ENCODE peak calls at places on chromosome 12, in eight cellular contexts. E, N, M, O, H, I, Z and S are unnamed samples. For H3K9me3, H3K4me1 and H3K27me3, the result is how much of the 10 kb centered on the place peaks cover.

GRCh38 chr12:84694111-84694510 is 218.5 kb downstream of the SLC6A15 start:
- DNase-seq in E (no peak), H (no peak), M (no peak), I (no peak), N (no peak), Z (no peak), O (no peak), S (no peak)

GRCh38 chr12:40158592-40159111 is 52.8 kb upstream of the SLC2A13 start:
- DNase-seq in I (no peak), O (no peak), H (no peak), M (no peak), E (no peak), N (peak), Z (no peak), S (no peak)

GRCh38 chr12:96093543-96094196 is 58.3 kb upstream of the LTA4H start:
- DNase-seq in I (no peak), N (no peak), H (no peak), E (no peak), Z (no peak), O (no peak), M (no peak), S (no peak)

GRCh38 chr12:51517800-51518199 is 73.2 kb upstream of the SCN8A start:
- DNase-seq in E (no peak), Z (no peak), N (no peak), M (no peak), I (no peak), H (no peak), O (no peak), S (no peak)

GRCh38 chr12:108299516-108299915 is 39.6 kb downstream of the CMKLR1 start:
- DNase-seq in O (no peak), Z (no peak), N (no peak), E (no peak), I (no peak), H (no peak), M (no peak), S (no peak)

GRCh38 chr12:28189774-28190320 is 409 bp upstream of the CCDC91 start:
- DNase-seq in M (no peak), I (peak), N (no peak), Z (no peak), O (no peak), E (peak), H (no peak), S (no peak)

GRCh38 chr12:83826112-83826511 is 1086.5 kb downstream of the SLC6A15 start:
- DNase-seq in O (no peak), E (peak), H (no peak), I (no peak), M (no peak), Z (peak), N (no peak), S (no peak)

GRCh38 chr12:131832393-131833231 is 4.4 kb downstream of the MMP17 start:
- DNase-seq in N (no peak), I (no peak), H (peak), Z (peak), E (no peak), M (peak), O (no peak), S (no peak)

GRCh38 chr12:133080619-133081407 is at the start of gene ZNF140:
- DNase-seq in Z (peak), M (peak), N (peak), O (peak), I (peak), E (peak), H (peak), S (peak)
- H3K9me3 ChIP-seq in Z (under half), M (half or more), N (half or more), O (half or more), I (under half), E (half or more), H (under half), S (under half)

GRCh38 chr12:46661161-46661845 is 164.5 kb downstream of the SLC38A4 start:
- DNase-seq in M (no peak), I (peak), O (no peak), H (no peak), N (no peak), E (peak), Z (peak), S (peak)
- H3K4me1 ChIP-seq in M (under half), I (under half), O (under half), H (under half), N (under half), E (under half), Z (half or more), S (under half)

GRCh38 chr12:3142386-3142785 is 65.2 kb downstream of the TSPAN9 start:
- DNase-seq in E (no peak), H (no peak), M (no peak), Z (no peak), O (no peak), N (no peak), I (no peak), S (no peak)
- H3K27me3 ChIP-seq in E (under half), H (under half), M (under half), Z (under half), O (under half), N (under half), I (under half), S (under half)

GRCh38 chr12:34399631-34400422 is 377.5 kb downstream of the ALG10 start:
- DNase-seq in M (peak), E (no peak), H (peak), I (peak), O (no peak), Z (no peak), N (no peak), S (no peak)
- H3K9me3 ChIP-seq in M (half or more), E (under half), H (under half), I (under half), O (half or more), Z (under half), N (half or more), S (under half)

GRCh38 chr12:55931780-55932545 is 1.0 kb downstream of the DGKA start:
- DNase-seq in I (peak), H (peak), M (peak), Z (peak), O (no peak), N (peak), E (no peak), S (no peak)
- H3K4me1 ChIP-seq in I (under half), H (under half), M (half or more), Z (under half), O (under half), N (under half), E (under half), S (half or more)

DNA sequence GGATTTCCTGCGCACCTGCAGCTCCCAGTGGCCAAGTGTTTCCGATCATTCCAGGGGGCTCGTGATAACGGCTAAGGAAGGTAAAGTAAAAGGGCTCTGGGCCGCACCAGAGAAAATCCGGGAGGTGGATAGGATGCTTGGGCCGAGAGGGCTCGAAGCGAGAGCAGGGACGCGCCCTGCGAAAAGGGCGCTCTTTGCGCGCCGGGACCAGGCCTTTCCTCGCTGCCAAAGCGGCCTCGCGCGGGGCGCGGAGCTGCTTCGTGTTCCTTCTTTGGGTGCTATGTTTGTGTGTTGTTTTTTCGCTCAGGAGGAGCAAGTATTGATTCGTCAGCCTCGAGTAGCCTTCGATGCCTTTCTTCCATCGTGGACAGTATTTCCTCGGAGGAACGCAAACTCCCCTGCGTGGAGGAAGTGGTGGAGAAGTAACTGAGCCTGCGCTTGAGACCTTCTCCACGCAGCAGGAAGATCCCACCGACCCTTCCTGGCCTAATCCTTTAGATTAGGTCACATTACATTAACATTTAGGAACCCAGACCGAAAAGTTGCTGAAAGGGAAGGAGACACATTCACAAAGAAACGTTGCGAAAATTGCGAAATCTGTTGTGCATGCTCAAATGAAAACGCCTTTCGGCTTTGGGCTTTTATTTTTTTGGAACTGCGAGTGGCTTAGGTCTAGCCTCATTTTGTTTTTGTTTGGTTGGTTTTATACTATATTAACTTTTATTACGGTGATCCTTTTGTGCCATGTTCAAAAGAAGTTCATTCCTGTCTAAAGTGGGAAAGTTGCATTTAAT is 1.3 kb downstream of the MYF6 start:
- DNase-seq in E (no peak), N (no peak), H (peak), O (no peak), I (no peak), Z (no peak), M (no peak), S (no peak)
- H3K27me3 ChIP-seq in E (under half), N (under half), H (half or more), O (under half), I (under half), Z (under half), M (half or more), S (under half)